ENCODE peak calls at places on chromosome 6, in four cellular contexts. H is MM.1S, U is right lobe of liver, X is MCF 10A. Z is an unnamed sample.

GRCh38 chr6:43723737-43724295 is 36.2 kb upstream of the MRPS18A start:
- DNase-seq in H (peak), U (peak), X (peak), Z (peak)

GRCh38 chr6:132257561-132257960 is 143.7 kb downstream of the MOXD1 start:
- DNase-seq in H (no peak), U (no peak), X (no peak), Z (no peak)

GRCh38 chr6:104462811-104463599 is 396.7 kb downstream of the HACE1 start:
- DNase-seq in H (no peak), U (no peak), X (peak), Z (no peak)

GRCh38 chr6:8180327-8181161 is 78.2 kb upstream of the EEF1E1 start:
- DNase-seq in H (no peak), U (no peak), X (peak), Z (no peak)

GRCh38 chr6:29447670-29448069 is 8.6 kb downstream of the OR10C1 start:
- DNase-seq in H (no peak), U (no peak), X (peak), Z (no peak)

GRCh38 chr6:131023834-131024504 is 39.1 kb downstream of the EPB41L2 start:
- DNase-seq in H (no peak), U (no peak), X (peak), Z (no peak)

GRCh38 chr6:42896178-42896719 is 16.8 kb downstream of the RPL7L1 start:
- DNase-seq in H (no peak), U (no peak), X (no peak), Z (no peak)

GRCh38 chr6:109486068-109486467 is 3.0 kb upstream of the ZBTB24 start:
- DNase-seq in H (no peak), U (no peak), X (peak), Z (no peak)

GRCh38 chr6:88512951-88513350 is 346.8 kb upstream of the CNR1 start:
- DNase-seq in H (no peak), U (no peak), X (peak), Z (no peak)

GRCh38 chr6:161838306-161839035 is 564.6 kb upstream of the AGPAT4 start:
- DNase-seq in H (no peak), U (no peak), X (no peak), Z (no peak)

GRCh38 chr6:125670586-125670985 is 78.8 kb upstream of the HEY2 start:
- DNase-seq in H (no peak), U (no peak), X (no peak), Z (no peak)

GRCh38 chr6:155106456-155107107 is 111.5 kb downstream of the TIAM2 start:
- DNase-seq in H (no peak), U (no peak), X (no peak), Z (no peak)
- TF ChIP-seq CTCF in H (no peak), U (no peak), X (no peak), Z (no peak)

DNA sequence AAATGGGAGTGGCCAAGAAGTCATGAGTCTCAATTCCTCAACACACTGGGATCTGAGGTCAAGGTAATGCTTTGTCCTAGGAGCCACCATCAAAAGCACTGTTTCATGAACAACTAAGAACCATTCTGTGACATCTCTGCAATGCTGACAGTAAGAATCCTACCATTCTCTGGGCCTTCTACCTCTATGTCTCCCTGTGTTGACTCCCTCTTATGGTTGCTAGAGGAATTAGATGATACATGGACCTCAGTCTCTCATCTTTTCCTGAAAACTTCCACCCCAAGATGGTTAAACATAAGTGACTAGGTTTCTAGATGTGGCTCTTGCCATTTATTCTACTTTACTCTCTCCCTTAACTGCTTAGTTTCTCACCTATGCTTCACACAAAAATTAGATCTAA is 9.1 kb downstream of the MTRF1L start:
- DNase-seq in H (no peak), U (no peak), X (no peak), Z (no peak)
- TF ChIP-seq CTCF in H (peak), U (no peak), X (no peak), Z (no peak)

DNA sequence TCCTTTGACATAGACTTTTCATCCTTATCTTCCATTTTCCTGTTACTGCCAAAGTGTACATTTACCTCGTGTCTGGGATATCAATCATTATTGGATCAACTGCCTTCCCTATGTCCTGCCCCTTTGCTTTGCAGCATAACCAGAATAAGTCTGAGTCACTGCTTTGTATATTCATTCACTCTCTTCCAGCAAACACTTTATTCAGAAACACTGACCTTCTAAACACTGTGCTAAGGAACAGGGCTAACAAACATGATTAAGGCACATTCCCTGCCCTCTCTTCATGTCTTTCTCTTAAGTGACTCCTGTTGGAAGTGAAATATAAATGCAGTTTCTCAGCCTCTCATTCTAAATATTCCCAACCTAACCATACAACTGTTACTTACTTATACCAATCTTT is 66.9 kb downstream of the COL19A1 start:
- DNase-seq in H (no peak), U (no peak), X (no peak), Z (no peak)
- TF ChIP-seq CTCF in H (no peak), U (no peak), X (no peak), Z (no peak)

GRCh38 chr6:157763129-157763893 is 59.7 kb upstream of the SNX9 start:
- DNase-seq in H (peak), U (peak), X (peak), Z (no peak)
- TF ChIP-seq CTCF in H (no peak), U (no peak), X (no peak), Z (no peak)

GRCh38 chr6:51515052-51515402 is 572.4 kb downstream of the PKHD1 start:
- DNase-seq in H (no peak), U (no peak), X (peak), Z (no peak)
- TF ChIP-seq CTCF in H (no peak), U (peak), X (peak), Z (no peak)

DNA sequence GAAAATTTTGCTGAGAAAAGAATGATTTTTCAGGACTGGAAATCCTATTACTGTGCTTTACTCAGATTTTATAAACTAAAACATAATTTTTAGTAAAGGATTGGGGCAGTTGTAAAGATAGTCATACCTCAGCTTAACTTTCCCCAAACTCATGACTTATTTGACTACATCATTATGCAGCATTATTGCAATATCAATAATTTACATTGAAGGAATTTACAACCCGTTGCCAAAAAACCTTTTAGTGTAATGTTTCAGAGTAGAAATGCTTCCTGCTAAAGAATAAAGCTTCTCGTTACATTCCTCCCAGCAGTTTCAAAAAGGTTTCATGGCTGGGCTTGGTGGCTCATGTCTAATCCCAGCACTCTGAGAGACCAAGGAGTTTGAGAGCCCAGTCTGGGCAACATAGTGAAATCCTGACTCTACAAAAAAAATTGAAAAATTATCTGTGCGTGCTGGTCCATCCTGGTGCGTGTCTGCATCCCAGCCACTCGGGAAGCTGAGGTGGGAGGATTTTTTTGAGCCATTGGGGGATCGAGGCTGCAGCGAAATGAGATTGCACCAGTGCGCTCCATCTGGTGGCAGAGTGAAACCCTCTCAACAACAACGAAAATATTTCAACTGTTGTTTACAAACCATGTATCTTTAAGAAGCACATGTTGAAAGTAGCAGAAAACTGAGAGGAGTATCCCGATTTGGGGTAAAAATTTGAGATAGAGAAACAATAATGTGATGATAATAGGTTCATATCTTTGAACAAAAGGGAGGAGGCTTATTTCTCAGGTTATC is 4.4 kb downstream of the AMD1 start:
- DNase-seq in H (peak), U (no peak), X (peak), Z (no peak)
- TF ChIP-seq CTCF in H (peak), U (no peak), X (peak), Z (peak)

Z was measured in GM13977.